ENCODE peak calls at places on chromosomes 16 and 17, in ten cellular contexts. I, J, L, X, W, B, G, U, H and O are unnamed samples. For H3K27me3, the result is how much of the 10 kb centered on the place peaks cover.

GRCh38 chr17:15081008-15081407 is 184.1 kb downstream of the PMP22 start:
- DNase-seq in I (no peak), J (no peak), L (peak), X (no peak), W (no peak), B (no peak), G (no peak), U (no peak), H (no peak), O (no peak)

GRCh38 chr16:17921357-17921978 is 415.1 kb downstream of the NPIPA8 start:
- DNase-seq in I (peak), J (no peak), L (peak), X (peak), W (no peak), B (no peak), G (peak), U (peak), H (peak), O (no peak)

GRCh38 chr17:7589204-7589868 is 558 bp downstream of the SOX15 start:
- DNase-seq in I (no peak), J (peak), L (peak), X (peak), W (peak), B (no peak), G (peak), U (peak), H (peak), O (no peak)

GRCh38 chr16:4089251-4089810 is 26.9 kb downstream of the ADCY9 start:
- DNase-seq in I (no peak), J (no peak), L (no peak), X (no peak), W (no peak), B (no peak), G (no peak), U (no peak), H (peak), O (no peak)

GRCh38 chr17:66637491-66637890 is 197.4 kb upstream of the CACNG5 start:
- DNase-seq in I (no peak), J (no peak), L (no peak), X (peak), W (no peak), B (no peak), G (no peak), U (no peak), H (no peak), O (no peak)

GRCh38 chr17:29778936-29779811 is 150.9 kb downstream of the SSH2 start:
- DNase-seq in I (peak), J (peak), L (peak), X (peak), W (no peak), B (no peak), G (peak), U (peak), H (peak), O (peak)

GRCh38 chr16:78570409-78571141 is 471.1 kb downstream of the WWOX start:
- DNase-seq in I (no peak), J (no peak), L (no peak), X (no peak), W (no peak), B (no peak), G (no peak), U (no peak), H (no peak), O (no peak)

GRCh38 chr16:78689031-78689430 is 589.6 kb downstream of the WWOX start:
- DNase-seq in I (no peak), J (no peak), L (no peak), X (no peak), W (no peak), B (no peak), G (no peak), U (no peak), H (no peak), O (no peak)

GRCh38 chr17:48113201-48113676 is 5.7 kb downstream of the SNX11 start:
- DNase-seq in I (no peak), J (no peak), L (no peak), X (no peak), W (no peak), B (peak), G (peak), U (no peak), H (no peak), O (no peak)

GRCh38 chr16:10577305-10578202 is 2.8 kb downstream of the EMP2 start:
- DNase-seq in I (no peak), J (no peak), L (peak), X (no peak), W (no peak), B (no peak), G (no peak), U (no peak), H (peak), O (no peak)

GRCh38 chr16:4935231-4935855 is 1.6 kb downstream of the PPL start:
- DNase-seq in I (peak), J (peak), L (no peak), X (peak), W (peak), B (no peak), G (no peak), U (peak), H (peak), O (no peak)

GRCh38 chr17:4551141-4551540 is 4.0 kb downstream of the MYBBP1A start:
- DNase-seq in I (peak), J (no peak), L (no peak), X (no peak), W (no peak), B (no peak), G (no peak), U (no peak), H (no peak), O (no peak)

GRCh38 chr17:55341432-55341831 is 76.7 kb downstream of the HLF start:
- DNase-seq in I (no peak), J (no peak), L (no peak), X (peak), W (no peak), B (peak), G (no peak), U (no peak), H (no peak), O (no peak)

GRCh38 chr16:56603589-56603988 is 4.8 kb upstream of the MT2A start:
- DNase-seq in I (peak), J (no peak), L (peak), X (peak), W (no peak), B (no peak), G (no peak), U (peak), H (peak), O (no peak)

GRCh38 chr16:685967-686366 is 1.8 kb upstream of the JMJD8 start:
- DNase-seq in I (peak), J (no peak), L (peak), X (peak), W (no peak), B (no peak), G (no peak), U (no peak), H (peak), O (no peak)

GRCh38 chr16:87470332-87470731 is 22.5 kb downstream of the ZCCHC14 start:
- DNase-seq in I (no peak), J (no peak), L (peak), X (no peak), W (no peak), B (no peak), G (no peak), U (no peak), H (no peak), O (no peak)

GRCh38 chr17:60086822-60087591 is 8.3 kb upstream of the HEATR6 start:
- DNase-seq in I (peak), J (peak), L (no peak), X (peak), W (no peak), B (no peak), G (no peak), U (no peak), H (no peak), O (no peak)

GRCh38 chr16:1414532-1415265 is at the start of gene UNKL:
- DNase-seq in I (peak), J (peak), L (peak), X (no peak), W (no peak), B (no peak), G (peak), U (peak), H (peak), O (no peak)

GRCh38 chr16:73205153-73205549 is 157.2 kb upstream of the ZFHX3 start:
- DNase-seq in I (no peak), J (no peak), L (no peak), X (no peak), W (no peak), B (no peak), G (no peak), U (no peak), H (no peak), O (no peak)

GRCh38 chr17:28145348-28145747 is 102.9 kb downstream of the NLK start:
- DNase-seq in I (no peak), J (no peak), L (no peak), X (no peak), W (no peak), B (no peak), G (no peak), U (no peak), H (no peak), O (no peak)

GRCh38 chr16:14286381-14287230 is 215.5 kb downstream of the MRTFB start:
- DNase-seq in I (no peak), J (no peak), L (peak), X (no peak), W (no peak), B (no peak), G (no peak), U (peak), H (peak), O (no peak)

GRCh38 chr17:44188757-44189403 is 2.1 kb downstream of the TMUB2 start:
- DNase-seq in I (no peak), J (no peak), L (no peak), X (no peak), W (no peak), B (no peak), G (no peak), U (no peak), H (no peak), O (no peak)

GRCh38 chr17:77131919-77132318 is 8.8 kb upstream of the SEC14L1 start:
- DNase-seq in I (peak), J (no peak), L (no peak), X (peak), W (no peak), B (no peak), G (no peak), U (peak), H (no peak), O (no peak)

GRCh38 chr17:6448473-6448872 is 4.2 kb downstream of the PIMREG start:
- DNase-seq in I (no peak), J (no peak), L (no peak), X (no peak), W (no peak), B (no peak), G (no peak), U (no peak), H (no peak), O (no peak)
- H3K27me3 ChIP-seq in I (under half), J (under half), L (under half), X (under half), W (under half), B (under half), G (under half), U (under half), H (under half), O (under half)

GRCh38 chr16:85947511-85948509 is 48.8 kb downstream of the IRF8 start:
- DNase-seq in I (no peak), J (no peak), L (no peak), X (no peak), W (no peak), B (peak), G (no peak), U (no peak), H (peak), O (no peak)

GRCh38 chr16:85948870-85949269 is 49.9 kb downstream of the IRF8 start:
- DNase-seq in I (no peak), J (no peak), L (no peak), X (no peak), W (no peak), B (peak), G (no peak), U (no peak), H (no peak), O (no peak)

GRCh38 chr16:85952197-85952596 is 53.2 kb downstream of the IRF8 start:
- DNase-seq in I (no peak), J (no peak), L (no peak), X (no peak), W (no peak), B (no peak), G (no peak), U (no peak), H (no peak), O (no peak)

GRCh38 chr16:85950519-85950918 is 51.6 kb downstream of the IRF8 start:
- DNase-seq in I (no peak), J (no peak), L (no peak), X (no peak), W (no peak), B (no peak), G (no peak), U (no peak), H (no peak), O (no peak)

DNA sequence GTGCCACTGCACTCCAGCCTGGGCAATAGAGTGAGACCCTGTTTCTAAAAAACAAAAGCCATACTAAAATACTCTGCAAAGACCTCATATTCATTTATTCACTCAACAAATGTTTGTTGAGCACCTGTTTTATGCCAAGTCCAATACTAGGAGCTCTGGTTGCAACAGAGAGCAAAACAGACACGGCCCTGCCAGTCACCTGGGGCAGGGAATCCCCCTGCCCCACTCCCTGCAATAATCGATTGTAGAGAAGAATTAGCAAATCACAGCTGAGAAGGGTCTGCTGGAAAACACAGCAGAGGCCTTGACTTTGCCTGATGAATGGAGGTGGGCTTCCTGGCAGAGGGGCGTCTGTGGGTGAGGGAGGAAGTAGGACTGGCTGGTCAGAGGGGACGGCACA is 50.8 kb downstream of the IRF8 start:
- DNase-seq in I (no peak), J (no peak), L (no peak), X (no peak), W (no peak), B (no peak), G (no peak), U (no peak), H (no peak), O (no peak)
- H3K27me3 ChIP-seq in I (under half), J (under half), L (under half), X (under half), W (under half), B (under half), G (under half), U (under half), H (under half), O (under half)

DNA sequence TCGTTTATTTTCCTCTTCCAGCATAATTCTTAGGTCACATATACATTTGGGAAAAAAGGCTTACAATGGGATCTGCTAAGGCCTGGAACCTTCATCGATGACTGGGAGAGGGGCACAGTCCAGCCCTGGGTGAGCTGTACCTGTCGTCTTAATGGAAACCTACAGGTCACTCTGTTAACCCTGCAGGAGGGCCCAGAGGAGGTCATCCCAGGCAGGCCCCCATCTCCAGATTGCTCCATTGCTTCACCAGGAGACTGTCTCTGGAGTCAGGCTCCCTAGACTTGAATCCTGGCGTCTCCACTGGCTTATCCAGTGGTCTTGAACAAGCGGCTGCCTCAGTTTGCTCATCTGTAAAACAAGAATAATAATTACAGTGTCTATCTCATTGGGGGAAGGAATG is 31.1 kb upstream of the TAC4 start:
- DNase-seq in I (no peak), J (no peak), L (no peak), X (no peak), W (no peak), B (no peak), G (no peak), U (no peak), H (no peak), O (no peak)
- H3K27me3 ChIP-seq in I (under half), J (under half), L (under half), X (under half), W (under half), B (under half), G (under half), U (under half), H (half or more), O (under half)

GRCh38 chr17:50015146-50015545 is 20.1 kb upstream of the DLX3 start:
- DNase-seq in I (no peak), J (no peak), L (no peak), X (no peak), W (no peak), B (no peak), G (no peak), U (no peak), H (no peak), O (no peak)

GRCh38 chr17:50003916-50004315 is 8.9 kb upstream of the DLX3 start:
- DNase-seq in I (no peak), J (no peak), L (no peak), X (no peak), W (no peak), B (no peak), G (peak), U (no peak), H (no peak), O (no peak)

GRCh38 chr17:50013079-50013478 is 18.1 kb upstream of the DLX3 start:
- DNase-seq in I (no peak), J (no peak), L (no peak), X (no peak), W (no peak), B (no peak), G (no peak), U (no peak), H (no peak), O (no peak)

GRCh38 chr17:50014471-50015088 is 19.6 kb upstream of the DLX3 start:
- DNase-seq in I (no peak), J (no peak), L (no peak), X (no peak), W (no peak), B (no peak), G (no peak), U (no peak), H (no peak), O (no peak)

GRCh38 chr17:50009282-50009681 is 14.3 kb upstream of the DLX3 start:
- DNase-seq in I (no peak), J (no peak), L (no peak), X (no peak), W (no peak), B (no peak), G (no peak), U (no peak), H (no peak), O (no peak)
- H3K27me3 ChIP-seq in I (under half), J (under half), L (under half), X (under half), W (under half), B (under half), G (under half), U (under half), H (half or more), O (under half)

DNA sequence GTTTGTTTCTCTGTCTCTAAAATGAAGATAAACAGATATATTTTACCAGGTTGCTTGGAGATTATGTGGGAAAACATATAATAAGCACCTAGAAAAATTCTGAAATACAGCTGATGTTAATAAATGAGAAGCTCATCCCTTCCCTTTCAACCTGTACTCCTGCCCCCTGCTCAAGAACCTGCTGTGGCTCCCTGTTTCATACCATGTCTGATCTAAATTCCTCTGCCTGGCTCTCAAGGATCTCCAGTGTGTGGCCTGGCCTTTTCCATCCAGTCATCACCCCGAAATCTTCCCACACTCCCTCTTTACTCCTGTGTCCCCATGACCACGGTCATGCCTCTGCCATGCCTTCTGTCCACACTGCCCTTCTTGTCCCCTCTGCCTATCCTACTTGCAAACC is 19.4 kb upstream of the DLX4 start:
- DNase-seq in I (no peak), J (no peak), L (no peak), X (no peak), W (no peak), B (no peak), G (no peak), U (no peak), H (no peak), O (no peak)
- H3K27me3 ChIP-seq in I (under half), J (under half), L (under half), X (under half), W (under half), B (under half), G (under half), U (under half), H (half or more), O (under half)